ENCODE peak calls at places on chromosomes 3 and 15, in seven cellular contexts. B is testis, X is tibial nerve, L is suprapubic skin, R is stomach, K is A549, Z is endothelial cell of umbilical vein. M is an unnamed sample.

GRCh38 chr3:39234705-39235104 is 42.3 kb upstream of the XIRP1 start:
- DNase-seq in B (no peak), X (no peak), L (no peak), R (no peak), K (no peak), Z (no peak), M (no peak)

GRCh38 chr3:71128951-71129350 is 454.6 kb downstream of the FOXP1 start:
- DNase-seq in B (no peak), X (no peak), L (no peak), R (no peak), K (no peak), Z (peak), M (no peak)

GRCh38 chr3:148074057-148074456 is 623.6 kb upstream of the AGTR1 start:
- DNase-seq in B (no peak), X (no peak), L (no peak), R (no peak), K (no peak), Z (no peak), M (no peak)

GRCh38 chr3:157447026-157447694 is 10.5 kb downstream of the PTX3 start:
- DNase-seq in B (no peak), X (no peak), L (no peak), R (no peak), K (peak), Z (peak), M (no peak)

GRCh38 chr3:53478166-53478830 is 16.1 kb upstream of the CACNA1D start:
- DNase-seq in B (no peak), X (no peak), L (no peak), R (no peak), K (peak), Z (no peak), M (peak)

GRCh38 chr3:140822381-140823047 is 119.1 kb upstream of the SLC25A36 start:
- DNase-seq in B (no peak), X (no peak), L (no peak), R (no peak), K (no peak), Z (no peak), M (no peak)

GRCh38 chr3:129536374-129536667 is 6.7 kb upstream of the H1-8 start:
- DNase-seq in B (no peak), X (no peak), L (no peak), R (no peak), K (no peak), Z (no peak), M (no peak)

GRCh38 chr3:131608741-131609140 is 106.0 kb upstream of the MRPL3 start:
- DNase-seq in B (no peak), X (no peak), L (no peak), R (no peak), K (no peak), Z (no peak), M (no peak)

GRCh38 chr3:123789760-123790159 is 94.4 kb downstream of the MYLK start:
- DNase-seq in B (no peak), X (no peak), L (no peak), R (no peak), K (no peak), Z (no peak), M (no peak)

GRCh38 chr15:49831206-49831965 is 210.5 kb downstream of the DTWD1 start:
- DNase-seq in B (no peak), X (peak), L (peak), R (no peak), K (peak), Z (peak), M (no peak)

GRCh38 chr3:150169279-150169970 is 198.7 kb upstream of the PFN2 start:
- DNase-seq in B (no peak), X (no peak), L (no peak), R (no peak), K (no peak), Z (no peak), M (no peak)

GRCh38 chr3:41940393-41940792 is 21.5 kb downstream of the ULK4 start:
- DNase-seq in B (no peak), X (no peak), L (no peak), R (no peak), K (no peak), Z (no peak), M (no peak)

GRCh38 chr3:145088917-145089316 is 1072.1 kb downstream of the PLOD2 start:
- DNase-seq in B (no peak), X (no peak), L (no peak), R (no peak), K (no peak), Z (no peak), M (no peak)

GRCh38 chr3:61035573-61035972 is 215.7 kb downstream of the FHIT start:
- DNase-seq in B (no peak), X (no peak), L (no peak), R (no peak), K (no peak), Z (no peak), M (no peak)

GRCh38 chr3:15315003-15315402 is 17.4 kb downstream of the SH3BP5 start:
- DNase-seq in B (no peak), X (no peak), L (peak), R (no peak), K (no peak), Z (no peak), M (no peak)

GRCh38 chr3:138877246-138877645 is 42.5 kb upstream of the PIK3CB start:
- DNase-seq in B (no peak), X (no peak), L (no peak), R (no peak), K (no peak), Z (no peak), M (no peak)

DNA sequence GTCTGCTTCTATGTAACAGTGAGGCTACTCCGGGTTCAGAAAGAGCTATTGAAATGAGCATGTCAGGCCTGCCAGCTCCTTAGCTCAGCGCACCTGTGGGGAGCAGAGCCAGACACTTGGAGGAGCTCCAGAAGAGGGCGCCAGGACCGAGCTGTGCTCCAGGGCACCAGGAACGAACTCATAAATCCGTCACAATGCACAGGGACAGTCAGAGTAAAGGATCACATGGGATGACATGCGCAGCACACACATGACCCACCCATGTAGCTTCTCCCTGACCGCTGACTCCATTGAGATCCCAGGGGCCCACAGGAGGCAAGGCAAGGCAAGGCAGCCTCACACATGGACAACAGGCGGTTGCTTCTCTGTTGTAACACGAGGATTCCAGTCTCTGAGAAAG is 26.0 kb upstream of the GNB5 start:
- DNase-seq in B (no peak), X (no peak), L (no peak), R (peak), K (peak), Z (no peak), M (no peak)
- TF ChIP-seq CTCF in B (no peak), X (no peak), L (peak), R (no peak), K (peak), Z (no peak), M (no peak)

GRCh38 chr3:188288153-188288552 is 134.2 kb downstream of the LPP start:
- DNase-seq in B (no peak), X (no peak), L (no peak), R (no peak), K (no peak), Z (no peak), M (no peak)

GRCh38 chr3:188283347-188283746 is 129.4 kb downstream of the LPP start:
- DNase-seq in B (peak), X (peak), L (no peak), R (no peak), K (no peak), Z (no peak), M (peak)

GRCh38 chr3:188287339-188287738 is 133.4 kb downstream of the LPP start:
- DNase-seq in B (no peak), X (no peak), L (no peak), R (no peak), K (no peak), Z (no peak), M (no peak)

GRCh38 chr3:188284455-188285212 is 130.7 kb downstream of the LPP start:
- DNase-seq in B (no peak), X (no peak), L (no peak), R (no peak), K (no peak), Z (no peak), M (no peak)

GRCh38 chr3:188286087-188286513 is 132.1 kb downstream of the LPP start:
- DNase-seq in B (no peak), X (peak), L (peak), R (no peak), K (peak), Z (peak), M (no peak)
- TF ChIP-seq POLR2A in B (no peak), X (no peak), L (no peak), R (no peak), K (no peak), Z (no peak), M (no peak)

GRCh38 chr3:54916722-54917121 is 11.1 kb downstream of the LRTM1 start:
- DNase-seq in B (no peak), X (no peak), L (no peak), R (no peak), K (no peak), Z (no peak), M (no peak)
- H3K27ac ChIP-seq in B (no peak), X (no peak), L (no peak), R (no peak), K (no peak), Z (no peak), M (no peak)

GRCh38 chr3:151230644-151231043 is 27.6 kb upstream of the GPR171 start:
- DNase-seq in B (no peak), X (no peak), L (no peak), R (no peak), K (no peak), Z (no peak), M (no peak)

GRCh38 chr3:151227438-151228290 is 24.6 kb upstream of the GPR171 start:
- DNase-seq in B (peak), X (peak), L (peak), R (peak), K (peak), Z (peak), M (peak)

GRCh38 chr3:151226088-151226563 is 23.1 kb upstream of the GPR171 start:
- DNase-seq in B (no peak), X (no peak), L (no peak), R (no peak), K (peak), Z (no peak), M (no peak)

GRCh38 chr3:151226825-151227224 is 23.8 kb upstream of the GPR171 start:
- DNase-seq in B (no peak), X (no peak), L (no peak), R (no peak), K (no peak), Z (no peak), M (no peak)

DNA sequence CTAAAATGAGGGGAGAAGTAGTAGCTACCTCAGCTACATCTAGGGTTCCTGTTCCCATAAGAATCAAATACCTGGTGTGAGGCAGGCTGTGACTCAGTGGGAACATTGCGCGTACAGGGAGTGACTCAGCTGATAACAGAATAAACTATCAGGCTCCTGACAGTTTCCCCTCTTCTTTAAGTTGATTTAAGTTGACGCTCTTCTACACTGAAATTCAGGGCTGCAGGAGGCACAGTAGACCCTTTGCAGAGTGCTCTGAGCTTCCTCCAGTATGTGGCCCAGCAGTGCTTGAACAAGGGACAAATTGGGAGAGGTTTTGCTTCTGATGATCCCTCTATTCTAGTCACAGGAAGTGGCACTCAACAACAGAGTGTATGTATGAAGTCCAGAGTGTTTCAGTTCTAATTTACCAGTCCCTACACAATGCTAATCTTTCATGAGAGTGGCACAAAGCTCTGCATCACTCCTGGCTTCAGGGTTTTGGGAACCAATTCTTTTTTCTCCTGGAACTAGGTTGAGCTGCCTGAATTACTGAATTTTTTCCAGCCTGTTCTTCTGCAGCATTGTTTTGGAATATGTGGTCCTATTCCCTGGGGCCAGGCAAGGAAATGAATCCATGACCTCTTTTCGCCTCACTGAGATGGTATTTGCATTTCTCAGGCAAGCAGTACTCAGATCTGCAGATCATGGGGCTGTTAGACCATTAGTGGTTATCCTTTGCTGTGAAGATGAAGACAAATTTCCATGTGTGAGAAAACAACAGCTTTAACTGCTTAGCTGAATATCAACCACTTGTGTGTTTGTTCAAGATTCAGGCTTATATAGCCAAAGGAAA is 25.5 kb upstream of the GPR171 start:
- DNase-seq in B (no peak), X (no peak), L (no peak), R (peak), K (peak), Z (peak), M (no peak)
- TF ChIP-seq CTCF in B (no peak), X (no peak), L (no peak), R (no peak), K (no peak), Z (no peak), M (no peak)

GRCh38 chr15:72474466-72474911 is 359 bp downstream of the ARIH1 start:
- DNase-seq in B (no peak), X (no peak), L (peak), R (no peak), K (no peak), Z (peak), M (no peak)
- TF ChIP-seq POLR2A in B (no peak), X (no peak), L (no peak), R (no peak), K (no peak), Z (no peak), M (no peak)

GRCh38 chr15:57387644-57388076 is 11.4 kb downstream of the CGNL1 start:
- DNase-seq in B (no peak), X (no peak), L (no peak), R (no peak), K (no peak), Z (peak), M (no peak)

GRCh38 chr15:57390583-57390982 is 14.3 kb downstream of the CGNL1 start:
- DNase-seq in B (no peak), X (no peak), L (no peak), R (no peak), K (no peak), Z (no peak), M (no peak)

GRCh38 chr15:57387011-57387410 is 10.7 kb downstream of the CGNL1 start:
- DNase-seq in B (peak), X (no peak), L (no peak), R (no peak), K (no peak), Z (no peak), M (no peak)

GRCh38 chr15:57389991-57390390 is 13.7 kb downstream of the CGNL1 start:
- DNase-seq in B (no peak), X (no peak), L (no peak), R (no peak), K (no peak), Z (no peak), M (no peak)

DNA sequence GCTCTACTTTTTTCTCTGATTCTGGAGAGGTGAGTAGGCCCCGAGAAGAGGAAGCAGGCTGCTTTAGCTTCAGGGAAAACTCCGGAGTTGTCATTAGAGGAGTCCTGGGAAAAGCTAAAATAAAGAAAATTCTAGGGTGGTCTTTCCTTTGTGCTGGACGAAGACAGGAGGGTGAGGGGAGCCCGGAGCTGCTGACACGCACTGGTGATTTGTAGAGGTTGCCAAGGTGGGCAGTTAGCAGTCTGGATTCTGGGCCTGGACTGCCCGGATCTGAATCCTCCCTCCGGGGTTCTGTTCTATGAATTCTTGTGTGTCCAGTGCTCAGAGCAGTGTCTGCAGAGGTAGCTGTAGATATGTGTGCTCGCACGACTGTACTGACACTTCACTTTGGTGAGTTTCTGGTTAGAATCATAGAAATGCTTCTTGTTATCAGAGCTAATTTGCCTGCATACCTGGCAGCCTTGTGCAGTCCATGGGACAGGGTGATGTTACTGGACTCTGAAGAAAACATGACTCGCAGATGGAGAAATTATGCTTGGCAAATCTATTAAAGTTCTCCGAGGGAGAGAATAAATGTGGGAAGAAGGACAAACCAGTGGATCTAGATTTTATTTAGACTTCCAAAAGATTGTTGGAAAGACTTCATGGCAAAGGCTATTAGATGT is 12.0 kb downstream of the CGNL1 start:
- DNase-seq in B (peak), X (peak), L (no peak), R (no peak), K (no peak), Z (no peak), M (no peak)
- H3K27ac ChIP-seq in B (peak), X (peak), L (peak), R (peak), K (no peak), Z (no peak), M (peak)